ENCODE peak calls at places on chromosomes 1 and 21, in five cellular contexts. One of them, this sample, is unnamed.

GRCh38 chr1:210434224-210434623 is 105.5 kb downstream of the HHAT start:
- DNase-seq in transverse colon: no peak
- DNase-seq in stomach: no peak
- DNase-seq in GM12878: no peak
- DNase-seq in GM23338: peak; percentile 57
- DNase-seq in this sample: no peak

GRCh38 chr1:180053594-180054567 is 99.3 kb downstream of the CEP350 start:
- DNase-seq in GM12878: no peak
- DNase-seq in stomach: no peak
- DNase-seq in transverse colon: no peak
- DNase-seq in GM23338: no peak
- DNase-seq in this sample: no peak

GRCh38 chr1:234069760-234070159 is 165.3 kb downstream of the SLC35F3 start:
- DNase-seq in stomach: no peak
- DNase-seq in transverse colon: no peak
- DNase-seq in GM12878: no peak
- DNase-seq in GM23338: peak; percentile 38
- DNase-seq in this sample: no peak

GRCh38 chr21:36156815-36157670 is at the start of gene DOP1B:
- DNase-seq in transverse colon: peak; percentile 67
- DNase-seq in stomach: no peak
- DNase-seq in GM23338: peak; percentile 67
- DNase-seq in GM12878: no peak
- DNase-seq in this sample: no peak

GRCh38 chr1:30892671-30893073 is 15.9 kb downstream of the SDC3 start:
- DNase-seq in GM12878: no peak
- DNase-seq in transverse colon: no peak
- DNase-seq in GM23338: no peak
- DNase-seq in stomach: no peak
- DNase-seq in this sample: no peak

GRCh38 chr1:115142616-115143015 is 53.3 kb upstream of the TSPAN2 start:
- DNase-seq in GM12878: no peak
- DNase-seq in GM23338: no peak
- DNase-seq in transverse colon: no peak
- DNase-seq in stomach: no peak
- DNase-seq in this sample: no peak

GRCh38 chr1:8252266-8252951 is 65.5 kb upstream of the SLC45A1 start:
- DNase-seq in transverse colon: no peak
- DNase-seq in GM23338: no peak
- DNase-seq in stomach: no peak
- DNase-seq in GM12878: no peak
- DNase-seq in this sample: no peak

GRCh38 chr1:113874017-113874879 is 2.7 kb upstream of the PTPN22 start:
- DNase-seq in GM12878: peak; percentile 58
- DNase-seq in transverse colon: peak; percentile 49
- DNase-seq in GM23338: peak; percentile 55
- DNase-seq in stomach: no peak
- DNase-seq in this sample: no peak

GRCh38 chr1:97674517-97674916 is 246.3 kb downstream of the DPYD start:
- DNase-seq in GM23338: no peak
- DNase-seq in transverse colon: no peak
- DNase-seq in GM12878: no peak
- DNase-seq in stomach: no peak
- DNase-seq in this sample: no peak

GRCh38 chr1:66752671-66753371 is 562 bp downstream of the DYNLT5 start:
- DNase-seq in transverse colon: no peak
- DNase-seq in stomach: no peak
- DNase-seq in GM12878: no peak
- DNase-seq in GM23338: no peak
- DNase-seq in this sample: no peak

GRCh38 chr1:3250624-3251023 is 181.6 kb downstream of the PRDM16 start:
- DNase-seq in transverse colon: no peak
- DNase-seq in stomach: no peak
- DNase-seq in GM23338: no peak
- DNase-seq in GM12878: no peak
- DNase-seq in this sample: no peak

GRCh38 chr1:8154621-8155052 is 128.5 kb upstream of the ERRFI1 start:
- DNase-seq in stomach: no peak
- DNase-seq in transverse colon: no peak
- DNase-seq in GM23338: no peak
- DNase-seq in GM12878: no peak
- DNase-seq in this sample: peak; percentile 69

GRCh38 chr1:150815871-150816270 is 7.8 kb upstream of the CTSK start:
- DNase-seq in GM12878: no peak
- DNase-seq in GM23338: no peak
- DNase-seq in transverse colon: no peak
- DNase-seq in stomach: no peak
- DNase-seq in this sample: no peak

GRCh38 chr1:178672434-178672833 is 52.6 kb upstream of the RALGPS2 start:
- DNase-seq in GM12878: no peak
- DNase-seq in transverse colon: no peak
- DNase-seq in GM23338: no peak
- DNase-seq in stomach: no peak
- DNase-seq in this sample: no peak

GRCh38 chr1:225735252-225736149 is 42.1 kb upstream of the SRP9 start:
- DNase-seq in GM23338: no peak
- DNase-seq in stomach: peak; percentile 74
- DNase-seq in transverse colon: peak; percentile 34
- DNase-seq in GM12878: no peak
- DNase-seq in this sample: peak; percentile 49

GRCh38 chr1:5892370-5892769 is 99.9 kb downstream of the NPHP4 start:
- DNase-seq in transverse colon: no peak
- DNase-seq in stomach: no peak
- DNase-seq in GM23338: no peak
- DNase-seq in GM12878: no peak
- DNase-seq in this sample: no peak

GRCh38 chr1:173224887-173225280 is 17.8 kb upstream of the TNFSF4 start:
- DNase-seq in stomach: no peak
- DNase-seq in GM12878: no peak
- DNase-seq in GM23338: no peak
- DNase-seq in transverse colon: no peak
- DNase-seq in this sample: no peak

GRCh38 chr1:10626781-10627410 is 152.1 kb downstream of the PEX14 start:
- DNase-seq in transverse colon: no peak
- DNase-seq in GM12878: no peak
- DNase-seq in stomach: no peak
- DNase-seq in GM23338: no peak
- DNase-seq in this sample: peak; percentile 48

GRCh38 chr21:15978158-15978805 is 248.5 kb downstream of the USP25 start:
- DNase-seq in stomach: no peak
- DNase-seq in transverse colon: no peak
- DNase-seq in GM12878: no peak
- DNase-seq in GM23338: peak; percentile 36
- DNase-seq in this sample: no peak

GRCh38 chr1:33410091-33410701 is 20.7 kb downstream of the PHC2 start:
- DNase-seq in stomach: no peak
- DNase-seq in GM23338: peak; percentile 32
- DNase-seq in transverse colon: no peak
- DNase-seq in GM12878: no peak
- DNase-seq in this sample: no peak

GRCh38 chr1:105072850-105073249 is 1323.2 kb downstream of the AMY1C start:
- DNase-seq in stomach: no peak
- DNase-seq in transverse colon: no peak
- DNase-seq in GM12878: no peak
- DNase-seq in GM23338: peak; percentile 55
- DNase-seq in this sample: no peak

GRCh38 chr1:208090776-208091291 is 153.3 kb downstream of the PLXNA2 start:
- DNase-seq in GM12878: no peak
- DNase-seq in GM23338: no peak
- DNase-seq in transverse colon: no peak
- DNase-seq in stomach: no peak
- DNase-seq in this sample: no peak

GRCh38 chr1:240790851-240791250 is 178.9 kb upstream of the GREM2 start:
- DNase-seq in stomach: no peak
- DNase-seq in GM23338: no peak
- DNase-seq in GM12878: no peak
- DNase-seq in transverse colon: no peak
- DNase-seq in this sample: no peak

GRCh38 chr1:193513032-193513431 is 326.6 kb upstream of the B3GALT2 start:
- DNase-seq in transverse colon: no peak
- DNase-seq in stomach: no peak
- DNase-seq in GM23338: no peak
- DNase-seq in GM12878: no peak
- DNase-seq in this sample: no peak

GRCh38 chr1:15579683-15580047 is 5.2 kb downstream of the AGMAT start:
- DNase-seq in stomach: no peak
- DNase-seq in transverse colon: no peak
- DNase-seq in GM12878: peak; percentile 41
- DNase-seq in GM23338: no peak
- DNase-seq in this sample: no peak

GRCh38 chr1:30684881-30685795 is 38.2 kb downstream of the MATN1 start:
- DNase-seq in GM12878: no peak
- DNase-seq in transverse colon: peak; percentile 78
- DNase-seq in GM23338: peak; percentile 99
- DNase-seq in stomach: peak; percentile 87
- DNase-seq in this sample: no peak

GRCh38 chr21:18951291-18952038 is 547.9 kb upstream of the TMPRSS15 start:
- DNase-seq in stomach: no peak
- DNase-seq in GM12878: no peak
- DNase-seq in GM23338: peak; percentile 93
- DNase-seq in transverse colon: peak; percentile 24
- DNase-seq in this sample: no peak

GRCh38 chr1:3504151-3504822 is 49.8 kb downstream of the ARHGEF16 start:
- DNase-seq in transverse colon: no peak
- DNase-seq in GM12878: no peak
- DNase-seq in GM23338: no peak
- DNase-seq in stomach: no peak
- DNase-seq in this sample: no peak

DNA sequence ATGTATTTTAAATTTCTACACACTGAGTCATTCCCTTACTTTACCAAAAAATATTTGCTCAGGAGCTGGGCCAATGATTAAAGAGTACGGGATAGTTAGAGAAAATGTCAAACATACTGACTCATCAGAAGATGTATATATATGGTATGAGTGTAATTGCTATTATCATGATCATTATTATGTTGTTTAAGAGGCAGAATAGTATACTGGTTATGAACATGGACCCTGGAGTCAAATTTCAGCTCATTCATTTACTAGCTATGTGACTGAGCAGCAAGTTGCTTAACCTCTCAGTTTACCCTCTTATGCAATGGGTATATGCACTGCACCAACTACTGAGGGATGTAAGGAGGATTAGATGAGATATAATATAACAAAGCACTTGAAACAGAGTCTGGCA is 41.2 kb upstream of the USH2A start:
- DNase-seq in GM12878: no peak
- DNase-seq in transverse colon: no peak
- DNase-seq in stomach: no peak
- DNase-seq in GM23338: no peak
- DNase-seq in this sample: no peak
- TF ChIP-seq POLR2AphosphoS5 in GM12878: no peak
- TF ChIP-seq POLR2AphosphoS5 in transverse colon: no peak
- TF ChIP-seq POLR2AphosphoS5 in stomach: no peak
- TF ChIP-seq POLR2AphosphoS5 in GM23338: no peak
- TF ChIP-seq POLR2AphosphoS5 in this sample: no peak

DNA sequence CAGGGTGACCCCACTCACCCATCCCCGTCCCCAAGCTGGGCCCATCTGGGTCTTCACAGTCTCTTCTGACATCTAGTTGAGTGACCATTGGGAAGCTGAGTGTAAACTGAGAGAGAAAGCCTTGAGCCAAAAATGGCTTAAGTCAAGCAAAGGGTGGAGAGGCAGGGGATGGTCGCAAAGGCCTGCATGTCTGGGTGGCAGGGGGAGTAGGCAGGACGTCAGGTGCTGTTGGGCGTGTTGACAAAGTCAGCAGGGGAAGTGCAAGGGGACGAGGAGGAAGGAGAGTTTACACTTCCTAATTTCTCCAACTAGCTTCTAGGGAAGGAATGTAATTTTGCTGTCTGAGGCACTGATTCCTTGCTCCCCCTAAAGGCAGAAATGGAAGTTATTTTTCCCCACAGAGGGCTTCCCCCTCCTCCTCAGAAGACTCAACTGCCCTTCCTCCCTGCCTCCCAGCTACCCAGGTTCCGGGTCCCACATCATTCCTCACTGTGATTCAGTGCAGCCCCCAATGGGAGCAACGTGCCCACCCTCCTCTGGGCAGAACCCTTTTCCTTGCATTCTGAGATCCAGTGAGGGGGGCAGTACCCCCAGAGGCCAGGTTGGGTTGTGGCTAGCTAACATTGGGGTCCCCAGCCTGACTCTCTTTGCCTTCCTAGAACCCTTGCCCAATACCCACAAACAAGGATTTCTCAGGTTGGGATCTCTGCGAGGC is 1.2 kb upstream of the ADORA1 start:
- DNase-seq in GM12878: no peak
- DNase-seq in transverse colon: no peak
- DNase-seq in GM23338: peak; percentile 79
- DNase-seq in stomach: no peak
- DNase-seq in this sample: peak; percentile 22
- TF ChIP-seq CTCF in GM12878: peak; percentile 9
- TF ChIP-seq CTCF in transverse colon: no peak
- TF ChIP-seq CTCF in GM23338: peak; percentile 53
- TF ChIP-seq CTCF in stomach: no peak
- TF ChIP-seq CTCF in this sample: no peak

GRCh38 chr1:81915937-81916336 is 115.2 kb downstream of the ADGRL2 start:
- DNase-seq in stomach: no peak
- DNase-seq in GM12878: no peak
- DNase-seq in GM23338: no peak
- DNase-seq in transverse colon: no peak
- DNase-seq in this sample: no peak

GRCh38 chr1:81907569-81907968 is 106.8 kb downstream of the ADGRL2 start:
- DNase-seq in stomach: no peak
- DNase-seq in GM23338: no peak
- DNase-seq in GM12878: no peak
- DNase-seq in transverse colon: no peak
- DNase-seq in this sample: no peak

GRCh38 chr1:81912383-81912782 is 111.6 kb downstream of the ADGRL2 start:
- DNase-seq in transverse colon: no peak
- DNase-seq in GM12878: no peak
- DNase-seq in GM23338: no peak
- DNase-seq in stomach: no peak
- DNase-seq in this sample: no peak
- H3K27ac ChIP-seq in transverse colon: no peak overlapping the region
- H3K27ac ChIP-seq in GM12878: no peak overlapping the region
- H3K27ac ChIP-seq in GM23338: no peak overlapping the region
- H3K27ac ChIP-seq in stomach: no peak overlapping the region
- H3K27ac ChIP-seq in this sample: no peak overlapping the region

DNA sequence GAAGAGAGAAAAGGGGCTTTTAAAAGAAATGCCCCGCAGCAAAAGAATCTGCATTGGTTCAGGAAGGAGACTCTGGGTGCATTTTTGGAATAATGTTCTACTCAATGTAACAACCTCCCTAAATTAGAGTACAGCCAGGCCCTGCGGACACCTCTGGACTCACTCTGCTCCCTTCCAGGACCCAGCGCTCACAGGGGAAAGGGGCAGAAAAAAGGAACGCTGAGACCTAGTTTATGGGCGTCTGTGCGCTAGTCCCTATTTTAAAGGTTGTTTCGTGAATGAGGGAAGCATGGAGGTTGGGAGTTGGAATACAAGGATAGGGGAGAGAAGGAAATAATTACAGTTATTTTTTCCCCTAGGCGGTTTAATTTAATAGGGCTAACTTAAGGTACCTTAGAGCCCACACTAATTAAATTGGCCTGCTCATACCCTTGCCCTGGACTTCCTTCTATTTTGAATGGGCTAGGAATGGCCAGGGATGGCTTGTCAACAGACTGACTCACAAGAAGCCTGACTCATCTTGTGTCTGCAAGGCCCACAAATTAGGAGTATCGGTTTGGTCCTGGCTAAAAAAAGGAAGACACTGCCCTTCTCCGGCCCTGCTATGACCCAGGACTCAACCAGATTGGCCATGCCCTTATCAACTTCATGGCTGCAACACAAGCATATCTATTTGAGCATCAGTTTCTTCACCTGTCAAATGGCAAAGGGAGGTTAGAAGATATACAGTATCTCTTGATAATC is 1.9 kb upstream of the SSBP3 start:
- DNase-seq in GM12878: no peak
- DNase-seq in GM23338: peak; percentile 65
- DNase-seq in transverse colon: no peak
- DNase-seq in stomach: no peak
- DNase-seq in this sample: peak; percentile 59
- TF ChIP-seq POLR2AphosphoS5 in GM12878: no peak
- TF ChIP-seq POLR2AphosphoS5 in GM23338: no peak
- TF ChIP-seq POLR2AphosphoS5 in transverse colon: no peak
- TF ChIP-seq POLR2AphosphoS5 in stomach: no peak
- TF ChIP-seq POLR2AphosphoS5 in this sample: no peak